ENCODE peak calls at places on chromosomes 11 and 22, in seven cellular contexts. One of them, this sample, is unnamed.

GRCh38 chr11:14249121-14249963 is 109.6 kb downstream of the RRAS2 start:
- DNase-seq in NT2/D1: peak
- DNase-seq in HCT116: peak
- DNase-seq in K562: peak
- DNase-seq in H1: no peak
- DNase-seq in SK-N-SH: peak
- DNase-seq in GM12878: no peak
- DNase-seq in this sample: peak

GRCh38 chr11:118778898-118779297 is 12.1 kb downstream of the DDX6 start:
- DNase-seq in K562: no peak
- DNase-seq in NT2/D1: no peak
- DNase-seq in H1: no peak
- DNase-seq in GM12878: no peak
- DNase-seq in HCT116: no peak
- DNase-seq in SK-N-SH: no peak
- DNase-seq in this sample: no peak

GRCh38 chr11:64219755-64220154 is 6.2 kb downstream of the TRPT1 start:
- DNase-seq in GM12878: no peak
- DNase-seq in HCT116: no peak
- DNase-seq in SK-N-SH: no peak
- DNase-seq in NT2/D1: no peak
- DNase-seq in H1: no peak
- DNase-seq in K562: no peak
- DNase-seq in this sample: no peak

GRCh38 chr22:32858957-32859356 is 57.5 kb downstream of the TIMP3 start:
- DNase-seq in GM12878: no peak
- DNase-seq in SK-N-SH: peak
- DNase-seq in NT2/D1: no peak
- DNase-seq in H1: no peak
- DNase-seq in HCT116: no peak
- DNase-seq in K562: no peak
- DNase-seq in this sample: no peak

GRCh38 chr11:92663539-92663938 is 305.9 kb upstream of the MTNR1B start:
- DNase-seq in H1: no peak
- DNase-seq in GM12878: no peak
- DNase-seq in SK-N-SH: no peak
- DNase-seq in HCT116: no peak
- DNase-seq in K562: no peak
- DNase-seq in NT2/D1: no peak
- DNase-seq in this sample: no peak

GRCh38 chr11:45232341-45233080 is 53.6 kb downstream of the SYT13 start:
- DNase-seq in H1: no peak
- DNase-seq in GM12878: no peak
- DNase-seq in NT2/D1: no peak
- DNase-seq in K562: no peak
- DNase-seq in HCT116: no peak
- DNase-seq in SK-N-SH: no peak
- DNase-seq in this sample: no peak

GRCh38 chr22:39920134-39920743 is 19.4 kb downstream of the GRAP2 start:
- DNase-seq in HCT116: no peak
- DNase-seq in NT2/D1: no peak
- DNase-seq in K562: peak
- DNase-seq in H1: no peak
- DNase-seq in SK-N-SH: no peak
- DNase-seq in GM12878: no peak
- DNase-seq in this sample: no peak

GRCh38 chr11:34208266-34209135 is 103.1 kb downstream of the NAT10 start:
- DNase-seq in H1: no peak
- DNase-seq in HCT116: no peak
- DNase-seq in K562: peak
- DNase-seq in GM12878: no peak
- DNase-seq in SK-N-SH: no peak
- DNase-seq in NT2/D1: no peak
- DNase-seq in this sample: peak

GRCh38 chr11:10659339-10660216 is 34.0 kb downstream of the IRAG1 start:
- DNase-seq in HCT116: peak
- DNase-seq in GM12878: no peak
- DNase-seq in NT2/D1: no peak
- DNase-seq in H1: no peak
- DNase-seq in SK-N-SH: no peak
- DNase-seq in K562: peak
- DNase-seq in this sample: peak

GRCh38 chr22:50293441-50294318 is 13.8 kb downstream of the PLXNB2 start:
- DNase-seq in NT2/D1: peak
- DNase-seq in HCT116: no peak
- DNase-seq in SK-N-SH: peak
- DNase-seq in GM12878: no peak
- DNase-seq in H1: no peak
- DNase-seq in K562: no peak
- DNase-seq in this sample: peak

GRCh38 chr11:125410091-125410490 is 86.0 kb downstream of the FEZ1 start:
- DNase-seq in GM12878: no peak
- DNase-seq in H1: no peak
- DNase-seq in K562: no peak
- DNase-seq in HCT116: no peak
- DNase-seq in NT2/D1: peak
- DNase-seq in SK-N-SH: peak
- DNase-seq in this sample: no peak

GRCh38 chr22:23127055-23127756 is 14.6 kb downstream of the RSPH14 start:
- DNase-seq in NT2/D1: no peak
- DNase-seq in K562: peak
- DNase-seq in HCT116: no peak
- DNase-seq in H1: no peak
- DNase-seq in SK-N-SH: no peak
- DNase-seq in GM12878: no peak
- DNase-seq in this sample: no peak
- TF ChIP-seq YY1 in NT2/D1: no peak
- TF ChIP-seq YY1 in K562: no peak
- TF ChIP-seq YY1 in HCT116: no peak
- TF ChIP-seq YY1 in H1: no peak
- TF ChIP-seq YY1 in SK-N-SH: no peak
- TF ChIP-seq YY1 in GM12878: no peak
- TF ChIP-seq YY1 in this sample: no peak

GRCh38 chr11:46350695-46351094 is 3.4 kb downstream of the DGKZ start:
- DNase-seq in SK-N-SH: no peak
- DNase-seq in GM12878: no peak
- DNase-seq in K562: no peak
- DNase-seq in HCT116: no peak
- DNase-seq in NT2/D1: no peak
- DNase-seq in H1: no peak
- DNase-seq in this sample: no peak

GRCh38 chr11:46351606-46352005 is 4.3 kb downstream of the DGKZ start:
- DNase-seq in K562: no peak
- DNase-seq in SK-N-SH: no peak
- DNase-seq in HCT116: no peak
- DNase-seq in NT2/D1: no peak
- DNase-seq in GM12878: no peak
- DNase-seq in H1: no peak
- DNase-seq in this sample: no peak

GRCh38 chr11:46353706-46354105 is 6.4 kb downstream of the DGKZ start:
- DNase-seq in H1: no peak
- DNase-seq in K562: no peak
- DNase-seq in GM12878: no peak
- DNase-seq in SK-N-SH: no peak
- DNase-seq in NT2/D1: no peak
- DNase-seq in HCT116: no peak
- DNase-seq in this sample: no peak

GRCh38 chr11:46351148-46351547 is 3.9 kb downstream of the DGKZ start:
- DNase-seq in SK-N-SH: no peak
- DNase-seq in H1: no peak
- DNase-seq in HCT116: no peak
- DNase-seq in GM12878: no peak
- DNase-seq in NT2/D1: no peak
- DNase-seq in K562: no peak
- DNase-seq in this sample: no peak

DNA sequence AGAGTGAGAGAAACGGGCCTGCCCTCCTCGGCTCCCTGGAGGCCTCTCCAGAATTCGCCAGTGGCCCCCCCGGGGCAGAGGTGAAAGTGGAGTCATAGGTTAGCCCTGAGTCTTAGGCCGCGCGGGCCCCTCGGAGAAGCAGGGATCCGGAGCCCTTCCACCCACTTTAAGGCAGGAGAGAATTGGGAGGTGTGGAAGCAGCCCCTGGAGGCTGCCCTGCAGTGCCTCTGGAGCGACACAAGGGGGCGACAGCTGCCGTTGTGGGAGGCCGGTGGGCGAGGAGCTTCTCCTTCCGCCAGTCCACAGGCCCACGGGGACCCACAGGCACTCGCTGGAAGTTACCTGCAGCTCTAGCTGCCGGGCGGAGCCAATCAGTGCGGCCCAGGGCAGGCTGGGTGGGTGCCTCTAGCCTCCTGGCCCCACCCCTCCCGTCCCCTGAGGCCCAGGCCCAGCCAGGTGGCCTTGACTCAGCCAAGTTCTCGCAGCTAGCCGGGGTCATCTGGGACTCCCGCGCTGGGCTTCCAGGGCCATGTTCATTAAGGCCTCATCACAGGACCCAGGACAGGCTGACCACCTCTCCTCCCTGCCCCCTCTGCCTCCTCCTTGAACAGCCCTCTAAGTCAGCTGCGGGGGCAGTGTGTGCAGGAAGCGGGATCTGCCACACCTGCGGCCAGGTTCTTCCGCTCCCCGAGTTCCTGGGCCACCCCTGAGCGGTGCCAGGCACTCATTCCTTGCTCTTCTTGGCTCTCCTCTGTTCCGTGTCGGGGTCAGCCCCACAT is 5.0 kb downstream of the DGKZ start:
- DNase-seq in NT2/D1: no peak
- DNase-seq in K562: peak
- DNase-seq in HCT116: no peak
- DNase-seq in SK-N-SH: peak
- DNase-seq in GM12878: no peak
- DNase-seq in H1: no peak
- DNase-seq in this sample: no peak
- TF ChIP-seq YY1 in NT2/D1: no peak
- TF ChIP-seq YY1 in K562: no peak
- TF ChIP-seq YY1 in HCT116: no peak
- TF ChIP-seq YY1 in SK-N-SH: no peak
- TF ChIP-seq YY1 in GM12878: peak
- TF ChIP-seq YY1 in H1: peak
- TF ChIP-seq YY1 in this sample: no peak

GRCh38 chr11:57424802-57425564 is 1.9 kb downstream of the SLC43A3 start:
- DNase-seq in HCT116: no peak
- DNase-seq in H1: no peak
- DNase-seq in SK-N-SH: no peak
- DNase-seq in NT2/D1: no peak
- DNase-seq in GM12878: peak
- DNase-seq in K562: peak
- DNase-seq in this sample: peak
- TF ChIP-seq YY1 in HCT116: no peak
- TF ChIP-seq YY1 in H1: no peak
- TF ChIP-seq YY1 in SK-N-SH: no peak
- TF ChIP-seq YY1 in NT2/D1: no peak
- TF ChIP-seq YY1 in GM12878: peak
- TF ChIP-seq YY1 in K562: no peak
- TF ChIP-seq YY1 in this sample: no peak

GRCh38 chr22:35191412-35191811 is 65.9 kb upstream of the HMGXB4 start:
- DNase-seq in HCT116: peak
- DNase-seq in GM12878: no peak
- DNase-seq in NT2/D1: no peak
- DNase-seq in SK-N-SH: no peak
- DNase-seq in K562: no peak
- DNase-seq in H1: no peak
- DNase-seq in this sample: peak
- TF ChIP-seq YY1 in HCT116: no peak
- TF ChIP-seq YY1 in GM12878: no peak
- TF ChIP-seq YY1 in NT2/D1: no peak
- TF ChIP-seq YY1 in SK-N-SH: no peak
- TF ChIP-seq YY1 in K562: no peak
- TF ChIP-seq YY1 in H1: no peak
- TF ChIP-seq YY1 in this sample: no peak

This sample was measured in HepG2.